ENCODE peak calls at places on chromosomes 6 and 20, in five cellular contexts. F is non-pigmented ciliary epithelial cell, W is activated gamma-delta T cell treated with Interleukin-2 at 50 U/mL for 16 hours, Z is NCI-H1417, C is midbrain. J is an unnamed sample.

GRCh38 chr6:28683945-28684538 is 158.4 kb downstream of the GPX5 start:
- DNase-seq in F (no peak), C (no peak), W (no peak), Z (peak), J (peak)

GRCh38 chr6:159722655-159723054 is 4.7 kb upstream of the WTAP start:
- DNase-seq in Z (no peak), W (no peak), C (no peak), F (no peak), J (no peak)

GRCh38 chr20:46631212-46631869 is 19.9 kb downstream of the SLC13A3 start:
- DNase-seq in W (no peak), C (no peak), Z (no peak), F (no peak), J (no peak)

GRCh38 chr6:164563866-164564265 is 745.5 kb downstream of the C6orf118 start:
- DNase-seq in Z (no peak), F (no peak), C (peak), W (no peak), J (no peak)

GRCh38 chr6:169846286-169847056 is 95.0 kb downstream of the ERMARD start:
- DNase-seq in F (no peak), C (no peak), Z (no peak), W (no peak), J (no peak)

GRCh38 chr6:148239777-148240462 is 102.7 kb upstream of the SASH1 start:
- DNase-seq in C (no peak), Z (no peak), W (no peak), F (no peak), J (no peak)

GRCh38 chr6:136607932-136608772 is 57.9 kb upstream of the MAP7 start:
- DNase-seq in F (no peak), W (peak), C (peak), Z (peak), J (peak)

GRCh38 chr6:128368213-128369000 is 152.0 kb downstream of the PTPRK start:
- DNase-seq in C (no peak), W (no peak), Z (no peak), F (no peak), J (no peak)

GRCh38 chr6:11317885-11318771 is 85.7 kb upstream of the NEDD9 start:
- DNase-seq in Z (no peak), C (no peak), W (peak), F (peak), J (peak)

GRCh38 chr20:58661298-58662141 is 10.4 kb downstream of the STX16 start:
- DNase-seq in C (no peak), W (peak), Z (no peak), F (no peak), J (no peak)

GRCh38 chr20:9025643-9026042 is 43.2 kb upstream of the PLCB4 start:
- DNase-seq in F (no peak), C (no peak), Z (no peak), W (no peak), J (no peak)

J was measured in NCI-H2227 treated with DMSO at 0.1 percent for 48 hours.